ENCODE peak calls at places on chromosomes 3 and 15, in seven cellular contexts. One of them, this sample, is unnamed.

GRCh38 chr3:143170676-143171075 is 51.1 kb downstream of the CHST2 start:
- DNase-seq in neural crest cell: no peak
- DNase-seq in iris pigment epithelial cell: peak; percentile 74
- DNase-seq in gastrocnemius medialis: no peak
- DNase-seq in foreskin fibroblast: peak; percentile 57
- DNase-seq in GOT3: no peak
- DNase-seq in iPS-NIHi11: no peak
- DNase-seq in this sample: no peak

GRCh38 chr3:23949784-23950183 is 4.7 kb downstream of the NR1D2 start:
- DNase-seq in iPS-NIHi11: no peak
- DNase-seq in neural crest cell: no peak
- DNase-seq in iris pigment epithelial cell: no peak
- DNase-seq in gastrocnemius medialis: peak; percentile 69
- DNase-seq in foreskin fibroblast: no peak
- DNase-seq in GOT3: no peak
- DNase-seq in this sample: no peak

GRCh38 chr15:34084086-34084485 is 17.6 kb downstream of the EMC7 start:
- DNase-seq in iris pigment epithelial cell: no peak
- DNase-seq in foreskin fibroblast: peak; percentile 72
- DNase-seq in GOT3: no peak
- DNase-seq in iPS-NIHi11: no peak
- DNase-seq in neural crest cell: no peak
- DNase-seq in gastrocnemius medialis: peak; percentile 57
- DNase-seq in this sample: no peak

GRCh38 chr3:44065311-44065710 is 176.4 kb upstream of the TOPAZ1 start:
- DNase-seq in iPS-NIHi11: no peak
- DNase-seq in neural crest cell: no peak
- DNase-seq in GOT3: no peak
- DNase-seq in foreskin fibroblast: peak; percentile 47
- DNase-seq in gastrocnemius medialis: no peak
- DNase-seq in iris pigment epithelial cell: no peak
- DNase-seq in this sample: no peak

GRCh38 chr3:45927881-45928280 is 15.4 kb upstream of the CXCR6 start:
- DNase-seq in gastrocnemius medialis: no peak
- DNase-seq in neural crest cell: no peak
- DNase-seq in iPS-NIHi11: no peak
- DNase-seq in iris pigment epithelial cell: no peak
- DNase-seq in GOT3: no peak
- DNase-seq in foreskin fibroblast: peak; percentile 79
- DNase-seq in this sample: no peak

GRCh38 chr3:72446406-72447058 is 401.7 kb downstream of the SHQ1 start:
- DNase-seq in neural crest cell: peak; percentile 41
- DNase-seq in gastrocnemius medialis: no peak
- DNase-seq in iris pigment epithelial cell: peak; percentile 30
- DNase-seq in foreskin fibroblast: no peak
- DNase-seq in GOT3: no peak
- DNase-seq in iPS-NIHi11: peak; percentile 32
- DNase-seq in this sample: peak; percentile 65

GRCh38 chr3:16908408-16908807 is 23.7 kb downstream of the PLCL2 start:
- DNase-seq in foreskin fibroblast: no peak
- DNase-seq in iris pigment epithelial cell: no peak
- DNase-seq in iPS-NIHi11: no peak
- DNase-seq in gastrocnemius medialis: no peak
- DNase-seq in neural crest cell: no peak
- DNase-seq in GOT3: no peak
- DNase-seq in this sample: no peak

GRCh38 chr3:119221779-119222320 is 18.8 kb downstream of the B4GALT4 start:
- DNase-seq in foreskin fibroblast: peak; percentile 73
- DNase-seq in iris pigment epithelial cell: peak; percentile 33
- DNase-seq in gastrocnemius medialis: no peak
- DNase-seq in GOT3: no peak
- DNase-seq in iPS-NIHi11: no peak
- DNase-seq in neural crest cell: no peak
- DNase-seq in this sample: no peak

GRCh38 chr3:186784820-186785516 is 1.6 kb downstream of the EIF4A2 start:
- DNase-seq in GOT3: no peak
- DNase-seq in neural crest cell: no peak
- DNase-seq in iris pigment epithelial cell: no peak
- DNase-seq in iPS-NIHi11: no peak
- DNase-seq in foreskin fibroblast: peak; percentile 18
- DNase-seq in gastrocnemius medialis: no peak
- DNase-seq in this sample: peak; percentile 18

GRCh38 chr3:98966862-98967554 is 65.5 kb upstream of the DCBLD2 start:
- DNase-seq in neural crest cell: no peak
- DNase-seq in iPS-NIHi11: no peak
- DNase-seq in iris pigment epithelial cell: peak; percentile 42
- DNase-seq in GOT3: no peak
- DNase-seq in gastrocnemius medialis: no peak
- DNase-seq in foreskin fibroblast: peak; percentile 70
- DNase-seq in this sample: no peak

GRCh38 chr3:189937302-189938255 is 183.1 kb downstream of the P3H2 start:
- DNase-seq in GOT3: peak; percentile 55
- DNase-seq in iris pigment epithelial cell: peak; percentile 94
- DNase-seq in gastrocnemius medialis: no peak
- DNase-seq in neural crest cell: no peak
- DNase-seq in iPS-NIHi11: no peak
- DNase-seq in foreskin fibroblast: peak; percentile 85
- DNase-seq in this sample: peak; percentile 90

GRCh38 chr15:40003491-40003916 is 35.5 kb downstream of the SRP14 start:
- DNase-seq in GOT3: no peak
- DNase-seq in neural crest cell: no peak
- DNase-seq in iPS-NIHi11: no peak
- DNase-seq in gastrocnemius medialis: no peak
- DNase-seq in foreskin fibroblast: no peak
- DNase-seq in iris pigment epithelial cell: no peak
- DNase-seq in this sample: no peak

GRCh38 chr3:149042766-149043386 is 43.5 kb downstream of the HLTF start:
- DNase-seq in foreskin fibroblast: peak; percentile 60
- DNase-seq in iPS-NIHi11: no peak
- DNase-seq in GOT3: no peak
- DNase-seq in iris pigment epithelial cell: peak; percentile 79
- DNase-seq in gastrocnemius medialis: no peak
- DNase-seq in neural crest cell: no peak
- DNase-seq in this sample: no peak

GRCh38 chr3:10560060-10560861 is 54.9 kb upstream of the ATP2B2 start:
- DNase-seq in gastrocnemius medialis: no peak
- DNase-seq in iris pigment epithelial cell: no peak
- DNase-seq in neural crest cell: no peak
- DNase-seq in foreskin fibroblast: no peak
- DNase-seq in iPS-NIHi11: no peak
- DNase-seq in GOT3: no peak
- DNase-seq in this sample: no peak

GRCh38 chr15:29044506-29044905 is 158.7 kb downstream of the APBA2 start:
- DNase-seq in neural crest cell: no peak
- DNase-seq in iris pigment epithelial cell: peak; percentile 83
- DNase-seq in foreskin fibroblast: peak; percentile 49
- DNase-seq in iPS-NIHi11: no peak
- DNase-seq in GOT3: no peak
- DNase-seq in gastrocnemius medialis: no peak
- DNase-seq in this sample: no peak

GRCh38 chr3:188170461-188171459 is 16.8 kb downstream of the LPP start:
- DNase-seq in gastrocnemius medialis: no peak
- DNase-seq in iPS-NIHi11: no peak
- DNase-seq in neural crest cell: no peak
- DNase-seq in iris pigment epithelial cell: no peak
- DNase-seq in GOT3: no peak
- DNase-seq in foreskin fibroblast: no peak
- DNase-seq in this sample: no peak

GRCh38 chr3:136353461-136353860 is 103.3 kb downstream of the PCCB start:
- DNase-seq in foreskin fibroblast: no peak
- DNase-seq in GOT3: no peak
- DNase-seq in neural crest cell: no peak
- DNase-seq in iPS-NIHi11: no peak
- DNase-seq in iris pigment epithelial cell: no peak
- DNase-seq in gastrocnemius medialis: no peak
- DNase-seq in this sample: no peak

GRCh38 chr15:99511529-99511864 is 54.3 kb upstream of the MEF2A start:
- DNase-seq in iPS-NIHi11: no peak
- DNase-seq in gastrocnemius medialis: no peak
- DNase-seq in neural crest cell: no peak
- DNase-seq in iris pigment epithelial cell: peak; percentile 85
- DNase-seq in GOT3: no peak
- DNase-seq in foreskin fibroblast: peak; percentile 58
- DNase-seq in this sample: no peak

GRCh38 chr3:160735801-160736200 is 20.2 kb upstream of the PPM1L start:
- DNase-seq in iPS-NIHi11: no peak
- DNase-seq in neural crest cell: no peak
- DNase-seq in foreskin fibroblast: no peak
- DNase-seq in gastrocnemius medialis: peak; percentile 57
- DNase-seq in GOT3: no peak
- DNase-seq in iris pigment epithelial cell: no peak
- DNase-seq in this sample: no peak

GRCh38 chr15:70478251-70478990 is 284.9 kb downstream of the UACA start:
- DNase-seq in iris pigment epithelial cell: no peak
- DNase-seq in iPS-NIHi11: no peak
- DNase-seq in foreskin fibroblast: no peak
- DNase-seq in neural crest cell: no peak
- DNase-seq in GOT3: no peak
- DNase-seq in gastrocnemius medialis: no peak
- DNase-seq in this sample: no peak

GRCh38 chr15:45140851-45141250 is 11.1 kb downstream of the DUOX1 start:
- DNase-seq in gastrocnemius medialis: no peak
- DNase-seq in foreskin fibroblast: no peak
- DNase-seq in neural crest cell: no peak
- DNase-seq in GOT3: no peak
- DNase-seq in iris pigment epithelial cell: no peak
- DNase-seq in iPS-NIHi11: no peak
- DNase-seq in this sample: no peak

GRCh38 chr3:84904819-84905555 is 53.8 kb upstream of the CADM2 start:
- DNase-seq in GOT3: no peak
- DNase-seq in neural crest cell: no peak
- DNase-seq in iPS-NIHi11: peak; percentile 6
- DNase-seq in iris pigment epithelial cell: no peak
- DNase-seq in foreskin fibroblast: no peak
- DNase-seq in gastrocnemius medialis: peak; percentile 72
- DNase-seq in this sample: no peak

GRCh38 chr15:101286471-101287114 is 8.5 kb downstream of the SNRPA1 start:
- DNase-seq in GOT3: no peak
- DNase-seq in foreskin fibroblast: no peak
- DNase-seq in gastrocnemius medialis: no peak
- DNase-seq in iris pigment epithelial cell: no peak
- DNase-seq in neural crest cell: no peak
- DNase-seq in iPS-NIHi11: no peak
- DNase-seq in this sample: no peak

GRCh38 chr3:98892263-98892662 is 9.2 kb downstream of the DCBLD2 start:
- DNase-seq in gastrocnemius medialis: no peak
- DNase-seq in GOT3: no peak
- DNase-seq in iPS-NIHi11: no peak
- DNase-seq in foreskin fibroblast: peak; percentile 46
- DNase-seq in iris pigment epithelial cell: no peak
- DNase-seq in neural crest cell: no peak
- DNase-seq in this sample: no peak

GRCh38 chr3:31946484-31947081 is 34.5 kb downstream of the OSBPL10 start:
- DNase-seq in neural crest cell: no peak
- DNase-seq in iPS-NIHi11: no peak
- DNase-seq in iris pigment epithelial cell: no peak
- DNase-seq in GOT3: no peak
- DNase-seq in gastrocnemius medialis: peak; percentile 25
- DNase-seq in foreskin fibroblast: no peak
- DNase-seq in this sample: no peak

GRCh38 chr3:132561003-132561402 is 36.1 kb upstream of the ACKR4 start:
- DNase-seq in neural crest cell: no peak
- DNase-seq in iris pigment epithelial cell: no peak
- DNase-seq in gastrocnemius medialis: no peak
- DNase-seq in iPS-NIHi11: peak; percentile 14
- DNase-seq in GOT3: no peak
- DNase-seq in foreskin fibroblast: no peak
- DNase-seq in this sample: peak; percentile 17

GRCh38 chr3:45226206-45226915 is at the start of gene TMEM158:
- DNase-seq in neural crest cell: peak; percentile 60
- DNase-seq in iris pigment epithelial cell: peak; percentile 81
- DNase-seq in GOT3: peak; percentile 22
- DNase-seq in iPS-NIHi11: peak; percentile 95
- DNase-seq in foreskin fibroblast: peak; percentile 95
- DNase-seq in gastrocnemius medialis: peak; percentile 68
- DNase-seq in this sample: peak; percentile 27

GRCh38 chr3:178083906-178084823 is 452.1 kb upstream of the KCNMB2 start:
- DNase-seq in iPS-NIHi11: peak; percentile 36
- DNase-seq in foreskin fibroblast: peak; percentile 34
- DNase-seq in gastrocnemius medialis: no peak
- DNase-seq in neural crest cell: no peak
- DNase-seq in iris pigment epithelial cell: peak; percentile 58
- DNase-seq in GOT3: no peak
- DNase-seq in this sample: no peak

GRCh38 chr15:69703495-69704187 is 251.0 kb downstream of the RPLP1 start:
- DNase-seq in gastrocnemius medialis: no peak
- DNase-seq in iPS-NIHi11: no peak
- DNase-seq in foreskin fibroblast: no peak
- DNase-seq in iris pigment epithelial cell: no peak
- DNase-seq in neural crest cell: no peak
- DNase-seq in GOT3: no peak
- DNase-seq in this sample: no peak

GRCh38 chr3:143098032-143098764 is 21.4 kb upstream of the CHST2 start:
- DNase-seq in foreskin fibroblast: no peak
- DNase-seq in GOT3: no peak
- DNase-seq in iris pigment epithelial cell: no peak
- DNase-seq in neural crest cell: no peak
- DNase-seq in gastrocnemius medialis: no peak
- DNase-seq in iPS-NIHi11: no peak
- DNase-seq in this sample: no peak

GRCh38 chr3:110180733-110181132 is 843.4 kb upstream of the DPPA4 start:
- DNase-seq in iris pigment epithelial cell: no peak
- DNase-seq in GOT3: no peak
- DNase-seq in gastrocnemius medialis: peak; percentile 34
- DNase-seq in iPS-NIHi11: no peak
- DNase-seq in neural crest cell: no peak
- DNase-seq in foreskin fibroblast: peak; percentile 44
- DNase-seq in this sample: no peak

GRCh38 chr15:86213888-86214287 is 134.2 kb downstream of the AGBL1 start:
- DNase-seq in foreskin fibroblast: no peak
- DNase-seq in neural crest cell: no peak
- DNase-seq in iris pigment epithelial cell: no peak
- DNase-seq in GOT3: no peak
- DNase-seq in iPS-NIHi11: no peak
- DNase-seq in gastrocnemius medialis: no peak
- DNase-seq in this sample: no peak

GRCh38 chr15:79592126-79592525 is 160.0 kb downstream of the MINAR1 start:
- DNase-seq in gastrocnemius medialis: no peak
- DNase-seq in iPS-NIHi11: no peak
- DNase-seq in foreskin fibroblast: no peak
- DNase-seq in neural crest cell: no peak
- DNase-seq in iris pigment epithelial cell: no peak
- DNase-seq in GOT3: no peak
- DNase-seq in this sample: no peak